ENCODE peak calls at places on chromosomes 4 and X, in nine cellular contexts. One of them, this sample, is unnamed.

GRCh38 chrX:23756165-23756564 is 13.1 kb upstream of the ACOT9 start:
- DNase-seq in SK-N-SH: peak
- DNase-seq in lower lobe of right lung: peak
- DNase-seq in pancreas: peak
- DNase-seq in fibroblast of lung: peak
- DNase-seq in SJCRH30: peak
- DNase-seq in neural progenitor cell: peak
- DNase-seq in esophagus muscularis mucosa: no peak
- DNase-seq in tibial artery: peak
- DNase-seq in this sample: peak

GRCh38 chr4:52126946-52127345 is 75.8 kb downstream of the SPATA18 start:
- DNase-seq in fibroblast of lung: no peak
- DNase-seq in pancreas: no peak
- DNase-seq in lower lobe of right lung: no peak
- DNase-seq in tibial artery: no peak
- DNase-seq in esophagus muscularis mucosa: no peak
- DNase-seq in SK-N-SH: peak
- DNase-seq in SJCRH30: peak
- DNase-seq in neural progenitor cell: no peak
- DNase-seq in this sample: no peak

GRCh38 chr4:72112514-72113156 is 80.8 kb downstream of the NPFFR2 start:
- DNase-seq in neural progenitor cell: no peak
- DNase-seq in SK-N-SH: no peak
- DNase-seq in fibroblast of lung: peak
- DNase-seq in lower lobe of right lung: no peak
- DNase-seq in pancreas: no peak
- DNase-seq in esophagus muscularis mucosa: no peak
- DNase-seq in tibial artery: no peak
- DNase-seq in SJCRH30: peak
- DNase-seq in this sample: no peak

GRCh38 chr4:8500966-8501365 is 60.4 kb downstream of the TRMT44 start:
- DNase-seq in SJCRH30: no peak
- DNase-seq in neural progenitor cell: no peak
- DNase-seq in esophagus muscularis mucosa: no peak
- DNase-seq in pancreas: no peak
- DNase-seq in SK-N-SH: no peak
- DNase-seq in tibial artery: no peak
- DNase-seq in fibroblast of lung: no peak
- DNase-seq in lower lobe of right lung: no peak
- DNase-seq in this sample: no peak

GRCh38 chrX:96389314-96390048 is 295.2 kb upstream of the DIAPH2 start:
- DNase-seq in pancreas: no peak
- DNase-seq in lower lobe of right lung: no peak
- DNase-seq in fibroblast of lung: peak
- DNase-seq in neural progenitor cell: no peak
- DNase-seq in tibial artery: no peak
- DNase-seq in SK-N-SH: no peak
- DNase-seq in esophagus muscularis mucosa: no peak
- DNase-seq in SJCRH30: no peak
- DNase-seq in this sample: no peak

GRCh38 chr4:107035711-107036601 is at the start of gene DKK2:
- DNase-seq in SJCRH30: no peak
- DNase-seq in tibial artery: peak
- DNase-seq in pancreas: peak
- DNase-seq in neural progenitor cell: peak
- DNase-seq in esophagus muscularis mucosa: no peak
- DNase-seq in lower lobe of right lung: peak
- DNase-seq in fibroblast of lung: peak
- DNase-seq in SK-N-SH: peak
- DNase-seq in this sample: peak

GRCh38 chr4:77856152-77856551 is 6.5 kb upstream of the MRPL1 start:
- DNase-seq in neural progenitor cell: no peak
- DNase-seq in lower lobe of right lung: no peak
- DNase-seq in esophagus muscularis mucosa: no peak
- DNase-seq in SK-N-SH: no peak
- DNase-seq in SJCRH30: no peak
- DNase-seq in tibial artery: no peak
- DNase-seq in pancreas: no peak
- DNase-seq in fibroblast of lung: no peak
- DNase-seq in this sample: no peak

GRCh38 chr4:14294611-14295010 is 667.1 kb upstream of the BOD1L1 start:
- DNase-seq in neural progenitor cell: no peak
- DNase-seq in SJCRH30: no peak
- DNase-seq in pancreas: no peak
- DNase-seq in tibial artery: no peak
- DNase-seq in fibroblast of lung: peak
- DNase-seq in esophagus muscularis mucosa: no peak
- DNase-seq in lower lobe of right lung: no peak
- DNase-seq in SK-N-SH: no peak
- DNase-seq in this sample: no peak

GRCh38 chrX:72042860-72043248 is 88.9 kb downstream of the RTL5 start:
- DNase-seq in neural progenitor cell: no peak
- DNase-seq in tibial artery: no peak
- DNase-seq in SK-N-SH: no peak
- DNase-seq in SJCRH30: no peak
- DNase-seq in pancreas: no peak
- DNase-seq in esophagus muscularis mucosa: no peak
- DNase-seq in fibroblast of lung: no peak
- DNase-seq in lower lobe of right lung: no peak
- DNase-seq in this sample: no peak

GRCh38 chr4:71692963-71693362 is 90.9 kb downstream of the GC start:
- DNase-seq in tibial artery: no peak
- DNase-seq in SK-N-SH: no peak
- DNase-seq in pancreas: no peak
- DNase-seq in esophagus muscularis mucosa: no peak
- DNase-seq in lower lobe of right lung: no peak
- DNase-seq in neural progenitor cell: no peak
- DNase-seq in SJCRH30: no peak
- DNase-seq in fibroblast of lung: no peak
- DNase-seq in this sample: no peak

GRCh38 chrX:70029790-70030189 is 19.9 kb downstream of the AWAT2 start:
- DNase-seq in SK-N-SH: no peak
- DNase-seq in neural progenitor cell: no peak
- DNase-seq in SJCRH30: peak
- DNase-seq in fibroblast of lung: no peak
- DNase-seq in esophagus muscularis mucosa: no peak
- DNase-seq in tibial artery: no peak
- DNase-seq in lower lobe of right lung: no peak
- DNase-seq in pancreas: no peak
- DNase-seq in this sample: peak

GRCh38 chr4:16157609-16158503 is 68.4 kb downstream of the TAPT1 start:
- DNase-seq in pancreas: no peak
- DNase-seq in fibroblast of lung: no peak
- DNase-seq in SJCRH30: no peak
- DNase-seq in SK-N-SH: no peak
- DNase-seq in esophagus muscularis mucosa: no peak
- DNase-seq in tibial artery: no peak
- DNase-seq in neural progenitor cell: peak
- DNase-seq in lower lobe of right lung: no peak
- DNase-seq in this sample: peak

GRCh38 chrX:38641197-38641596 is 79.9 kb downstream of the TSPAN7 start:
- DNase-seq in pancreas: no peak
- DNase-seq in tibial artery: no peak
- DNase-seq in SK-N-SH: no peak
- DNase-seq in lower lobe of right lung: no peak
- DNase-seq in neural progenitor cell: no peak
- DNase-seq in fibroblast of lung: no peak
- DNase-seq in SJCRH30: no peak
- DNase-seq in esophagus muscularis mucosa: no peak
- DNase-seq in this sample: no peak

GRCh38 chrX:38639730-38640129 is 78.4 kb downstream of the TSPAN7 start:
- DNase-seq in tibial artery: no peak
- DNase-seq in lower lobe of right lung: no peak
- DNase-seq in SJCRH30: no peak
- DNase-seq in neural progenitor cell: no peak
- DNase-seq in pancreas: no peak
- DNase-seq in SK-N-SH: no peak
- DNase-seq in fibroblast of lung: no peak
- DNase-seq in esophagus muscularis mucosa: no peak
- DNase-seq in this sample: no peak

GRCh38 chrX:38638952-38639529 is 77.7 kb downstream of the TSPAN7 start:
- DNase-seq in pancreas: no peak
- DNase-seq in SJCRH30: no peak
- DNase-seq in fibroblast of lung: no peak
- DNase-seq in esophagus muscularis mucosa: no peak
- DNase-seq in tibial artery: no peak
- DNase-seq in lower lobe of right lung: no peak
- DNase-seq in neural progenitor cell: no peak
- DNase-seq in SK-N-SH: no peak
- DNase-seq in this sample: no peak

GRCh38 chrX:38634665-38635064 is 73.3 kb downstream of the TSPAN7 start:
- DNase-seq in neural progenitor cell: no peak
- DNase-seq in fibroblast of lung: no peak
- DNase-seq in lower lobe of right lung: no peak
- DNase-seq in esophagus muscularis mucosa: no peak
- DNase-seq in SJCRH30: no peak
- DNase-seq in pancreas: no peak
- DNase-seq in tibial artery: no peak
- DNase-seq in SK-N-SH: no peak
- DNase-seq in this sample: no peak

GRCh38 chrX:38636949-38637819 is 75.8 kb downstream of the TSPAN7 start:
- DNase-seq in SK-N-SH: no peak
- DNase-seq in pancreas: peak
- DNase-seq in tibial artery: peak
- DNase-seq in SJCRH30: no peak
- DNase-seq in neural progenitor cell: no peak
- DNase-seq in fibroblast of lung: no peak
- DNase-seq in lower lobe of right lung: no peak
- DNase-seq in esophagus muscularis mucosa: no peak
- DNase-seq in this sample: no peak
- H3K27ac ChIP-seq in SK-N-SH: no peak
- H3K27ac ChIP-seq in pancreas: no peak
- H3K27ac ChIP-seq in tibial artery: no peak
- H3K27ac ChIP-seq in SJCRH30: no peak
- H3K27ac ChIP-seq in neural progenitor cell: no peak
- H3K27ac ChIP-seq in fibroblast of lung: no peak
- H3K27ac ChIP-seq in lower lobe of right lung: no peak
- H3K27ac ChIP-seq in esophagus muscularis mucosa: no peak
- H3K27ac ChIP-seq in this sample: no peak

DNA sequence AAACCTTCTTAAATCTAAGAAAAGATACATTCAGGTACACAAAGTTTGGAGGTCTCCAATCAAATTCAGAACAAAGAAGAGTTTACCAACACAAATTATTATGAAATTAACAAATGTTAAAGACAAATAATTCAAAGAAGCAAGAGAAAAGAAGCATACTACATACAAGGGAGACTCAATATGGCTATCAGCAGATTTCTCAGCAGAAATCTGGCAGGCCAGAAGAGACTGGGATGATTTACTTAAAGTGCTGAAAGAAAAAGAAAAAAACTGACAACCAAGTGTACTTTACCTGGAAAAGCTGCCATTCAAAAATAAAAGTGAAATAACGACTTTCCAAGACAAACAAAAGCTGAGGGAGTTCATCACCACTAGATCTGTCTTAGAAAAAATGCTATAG is 64.4 kb upstream of the HTR2C start:
- DNase-seq in fibroblast of lung: no peak
- DNase-seq in tibial artery: no peak
- DNase-seq in lower lobe of right lung: no peak
- DNase-seq in esophagus muscularis mucosa: no peak
- DNase-seq in SJCRH30: no peak
- DNase-seq in neural progenitor cell: no peak
- DNase-seq in SK-N-SH: no peak
- DNase-seq in pancreas: no peak
- DNase-seq in this sample: no peak
- H3K27ac ChIP-seq in fibroblast of lung: no peak
- H3K27ac ChIP-seq in tibial artery: no peak
- H3K27ac ChIP-seq in lower lobe of right lung: no peak
- H3K27ac ChIP-seq in esophagus muscularis mucosa: no peak
- H3K27ac ChIP-seq in SJCRH30: no peak
- H3K27ac ChIP-seq in neural progenitor cell: no peak
- H3K27ac ChIP-seq in SK-N-SH: no peak
- H3K27ac ChIP-seq in pancreas: no peak
- H3K27ac ChIP-seq in this sample: no peak

DNA sequence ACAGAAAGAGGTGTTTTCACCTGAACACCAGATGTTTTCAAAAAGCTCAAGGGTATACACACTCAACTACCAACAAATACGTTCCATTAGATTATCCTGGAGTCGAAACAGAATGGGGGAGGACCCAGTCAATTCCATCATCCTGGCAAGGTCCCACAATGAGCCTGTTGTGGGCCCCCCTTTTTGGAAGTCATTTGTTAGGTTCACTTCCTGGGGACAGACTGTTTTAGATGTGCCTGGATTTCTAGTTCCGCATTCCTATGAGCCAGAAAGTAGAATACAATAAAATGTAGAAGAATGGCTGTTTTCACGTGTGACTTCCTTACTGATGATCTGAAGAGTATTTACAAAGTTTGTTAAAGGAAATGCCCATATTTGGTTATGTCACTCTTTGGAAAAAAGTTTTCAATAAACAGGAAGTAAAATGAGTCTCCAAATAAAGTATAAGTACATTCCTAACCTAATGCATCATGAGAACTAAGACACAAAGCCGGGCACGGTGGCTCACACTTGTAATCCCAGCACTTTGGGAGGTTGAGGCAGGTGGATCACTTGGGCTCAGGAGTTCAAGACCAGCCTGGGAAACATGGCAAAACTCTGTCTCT is 192.5 kb downstream of the MAML3 start:
- DNase-seq in pancreas: no peak
- DNase-seq in fibroblast of lung: no peak
- DNase-seq in SJCRH30: no peak
- DNase-seq in neural progenitor cell: no peak
- DNase-seq in lower lobe of right lung: no peak
- DNase-seq in esophagus muscularis mucosa: no peak
- DNase-seq in tibial artery: no peak
- DNase-seq in SK-N-SH: no peak
- DNase-seq in this sample: no peak
- H3K27ac ChIP-seq in pancreas: peak
- H3K27ac ChIP-seq in fibroblast of lung: no peak
- H3K27ac ChIP-seq in SJCRH30: no peak
- H3K27ac ChIP-seq in neural progenitor cell: no peak
- H3K27ac ChIP-seq in lower lobe of right lung: peak
- H3K27ac ChIP-seq in esophagus muscularis mucosa: peak
- H3K27ac ChIP-seq in tibial artery: no peak
- H3K27ac ChIP-seq in SK-N-SH: no peak
- H3K27ac ChIP-seq in this sample: no peak

DNA sequence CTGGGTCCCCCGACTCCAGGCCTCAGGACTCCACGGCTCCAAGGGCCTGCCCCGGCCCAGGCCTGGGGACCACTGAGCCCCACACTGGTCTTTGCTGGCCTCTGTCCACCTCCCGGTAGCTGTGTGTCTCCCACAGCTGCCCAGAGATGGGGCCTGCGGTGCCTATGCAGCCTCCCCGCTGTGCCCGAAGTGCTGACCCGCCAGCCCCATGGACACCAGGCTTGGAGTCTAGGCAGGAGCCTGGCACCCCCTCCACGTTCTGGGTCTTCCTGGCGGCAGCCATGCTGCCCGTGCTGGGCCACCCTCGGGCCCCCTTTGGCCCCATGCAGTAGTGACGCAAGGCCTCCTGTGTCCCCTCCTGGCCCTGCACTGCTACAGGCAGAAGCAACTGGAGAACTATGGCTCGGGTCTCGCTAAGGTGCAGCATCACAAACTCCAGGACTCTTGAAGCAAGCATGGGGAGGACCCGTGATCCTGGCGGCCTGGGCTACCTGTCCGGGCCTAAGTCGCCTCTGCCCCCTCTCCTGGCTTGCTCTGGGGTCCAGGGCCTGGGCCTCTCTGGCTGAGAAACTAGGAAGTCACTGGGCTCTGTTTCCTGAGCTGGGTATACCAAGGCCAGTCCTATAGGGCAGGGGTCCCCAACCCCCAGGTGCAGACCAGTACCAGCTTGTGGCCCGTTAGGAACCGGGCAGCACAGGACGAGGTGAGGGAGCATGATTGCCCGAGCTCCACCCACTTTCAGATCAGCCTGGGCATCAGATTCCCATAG is 878 bp downstream of the MYL5 start:
- DNase-seq in neural progenitor cell: no peak
- DNase-seq in lower lobe of right lung: peak
- DNase-seq in SJCRH30: no peak
- DNase-seq in fibroblast of lung: no peak
- DNase-seq in pancreas: no peak
- DNase-seq in esophagus muscularis mucosa: no peak
- DNase-seq in tibial artery: no peak
- DNase-seq in SK-N-SH: peak
- DNase-seq in this sample: no peak
- H3K27ac ChIP-seq in neural progenitor cell: no peak
- H3K27ac ChIP-seq in lower lobe of right lung: peak
- H3K27ac ChIP-seq in SJCRH30: peak
- H3K27ac ChIP-seq in fibroblast of lung: peak
- H3K27ac ChIP-seq in pancreas: peak
- H3K27ac ChIP-seq in esophagus muscularis mucosa: peak
- H3K27ac ChIP-seq in tibial artery: peak
- H3K27ac ChIP-seq in SK-N-SH: peak
- H3K27ac ChIP-seq in this sample: peak

This sample was measured in WERI-Rb-1.